ENCODE peak calls at places on chromosome 6, in eight cellular contexts. Z is CD8-positive, alpha-beta memory T cell; Y is fibroblast of pulmonary artery; K is MM.1S; L is uterus; V is HCT116; X is fibroblast of the aortic adventitia; E is fibroblast of mammary gland. J is an unnamed sample.
A peak's percentile ranks its signal among the peaks of the same experiment; 100 is the strongest.

GRCh38 chr6:125750692-125751333 is 1.4 kb downstream of the HEY2 start:
- DNase-seq in Z (no peak), Y (no peak), K (peak; percentile 14), L (no peak), V (no peak), X (no peak), E (no peak), J (no peak)

GRCh38 chr6:100078509-100078908 is 84.5 kb upstream of the MCHR2 start:
- DNase-seq in Z (no peak), Y (peak; percentile 24), K (no peak), L (no peak), V (peak; percentile 32), X (peak; percentile 27), E (peak; percentile 41), J (peak; percentile 35)

GRCh38 chr6:129212081-129212480 is 329.1 kb downstream of the LAMA2 start:
- DNase-seq in Z (no peak), Y (no peak), K (no peak), L (no peak), V (no peak), X (peak; percentile 22), E (no peak), J (no peak)

GRCh38 chr6:13524801-13525508 is 37.6 kb upstream of the GFOD1 start:
- DNase-seq in Z (no peak), Y (no peak), K (no peak), L (no peak), V (no peak), X (no peak), E (no peak), J (no peak)

GRCh38 chr6:33833599-33833998 is 29.8 kb upstream of the MLN start:
- DNase-seq in Z (no peak), Y (no peak), K (no peak), L (no peak), V (no peak), X (no peak), E (no peak), J (no peak)

GRCh38 chr6:37454420-37455125 is 21.6 kb downstream of the CMTR1 start:
- DNase-seq in Z (no peak), Y (no peak), K (no peak), L (no peak), V (no peak), X (no peak), E (peak; percentile 46), J (no peak)

GRCh38 chr6:169862464-169863148 is 111.2 kb downstream of the ERMARD start:
- DNase-seq in Z (no peak), Y (no peak), K (no peak), L (no peak), V (no peak), X (no peak), E (no peak), J (peak; percentile 34)

GRCh38 chr6:113936093-113936934 is 34.6 kb downstream of the HDAC2 start:
- DNase-seq in Z (no peak), Y (peak; percentile 80), K (peak; percentile 45), L (no peak), V (peak; percentile 33), X (peak; percentile 80), E (peak; percentile 72), J (peak; percentile 30)

GRCh38 chr6:134397674-134398073 is 79.8 kb upstream of the SGK1 start:
- DNase-seq in Z (no peak), Y (no peak), K (no peak), L (no peak), V (no peak), X (no peak), E (no peak), J (no peak)

GRCh38 chr6:44859901-44860410 is 468.2 kb upstream of the RUNX2 start:
- DNase-seq in Z (no peak), Y (no peak), K (no peak), L (no peak), V (no peak), X (no peak), E (no peak), J (no peak)

GRCh38 chr6:56851541-56852248 is 103.2 kb upstream of the BEND6 start:
- DNase-seq in Z (no peak), Y (peak; percentile 91), K (peak; percentile 80), L (peak; percentile 57), V (no peak), X (peak; percentile 90), E (peak; percentile 91), J (peak; percentile 25)

GRCh38 chr6:56853541-56853940 is 101.4 kb upstream of the BEND6 start:
- DNase-seq in Z (no peak), Y (no peak), K (no peak), L (no peak), V (no peak), X (no peak), E (no peak), J (no peak)

GRCh38 chr6:56852611-56853010 is 102.3 kb upstream of the BEND6 start:
- DNase-seq in Z (no peak), Y (no peak), K (no peak), L (no peak), V (no peak), X (no peak), E (no peak), J (no peak)

GRCh38 chr6:56851104-56851503 is 103.8 kb upstream of the BEND6 start:
- DNase-seq in Z (no peak), Y (peak; percentile 37), K (no peak), L (no peak), V (no peak), X (peak; percentile 45), E (peak; percentile 66), J (peak; percentile 24)

GRCh38 chr6:56852249-56852606 is 102.7 kb upstream of the BEND6 start:
- DNase-seq in Z (no peak), Y (no peak), K (no peak), L (no peak), V (no peak), X (no peak), E (no peak), J (no peak)
- H3K4me3 ChIP-seq in Z (no peak overlapping the region), Y (no peak overlapping the region), K (peak overlapping the region; percentile 43), L (no peak overlapping the region), V (no peak overlapping the region), X (no peak overlapping the region), E (peak overlapping the region; percentile 69), J (no peak overlapping the region)

GRCh38 chr6:144344651-144345050 is 59.5 kb downstream of the UTRN start:
- DNase-seq in Z (peak; percentile 57), Y (no peak), K (no peak), L (no peak), V (no peak), X (no peak), E (no peak), J (no peak)
- H3K4me3 ChIP-seq in Z (peak overlapping the region; percentile 75), Y (no peak overlapping the region), K (peak overlapping the region; percentile 65), L (no peak overlapping the region), V (no peak overlapping the region), X (no peak overlapping the region), E (no peak overlapping the region), J (no peak overlapping the region)

DNA sequence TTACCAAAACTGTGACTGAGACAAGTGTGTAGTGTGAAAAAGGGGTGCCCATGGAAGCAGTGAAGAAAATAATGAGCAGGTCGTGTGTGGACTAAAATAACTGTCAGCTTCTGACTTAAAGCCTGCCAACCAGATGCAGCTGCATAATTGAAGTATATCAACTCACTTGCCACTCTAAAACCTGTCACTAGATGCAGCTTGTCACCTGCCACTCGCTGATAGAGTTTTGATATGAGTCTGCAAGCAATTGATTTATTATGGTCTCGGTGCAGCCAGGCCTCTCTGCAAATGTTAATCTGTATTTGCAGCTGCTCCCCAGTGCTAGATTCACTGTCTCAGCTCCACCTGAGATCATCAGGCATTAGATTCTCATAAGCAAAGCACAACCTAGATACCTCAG is 1090.0 kb upstream of the EYS start:
- DNase-seq in Z (no peak), Y (no peak), K (no peak), L (no peak), V (no peak), X (no peak), E (no peak), J (no peak)
- H3K4me3 ChIP-seq in Z (no peak overlapping the region), Y (no peak overlapping the region), K (no peak overlapping the region), L (no peak overlapping the region), V (no peak overlapping the region), X (no peak overlapping the region), E (no peak overlapping the region), J (no peak overlapping the region)

GRCh38 chr6:144284753-144285547 is at the start of gene UTRN:
- DNase-seq in Z (peak; percentile 57), Y (peak; percentile 83), K (peak; percentile 36), L (peak; percentile 80), V (no peak), X (peak; percentile 84), E (peak; percentile 78), J (peak; percentile 94)
- H3K4me3 ChIP-seq in Z (peak within 1 kb of the TSS; percentile 90), Y (peak within 1 kb of the TSS; percentile 94), K (peak within 1 kb of the TSS; percentile 67), L (peak within 1 kb of the TSS; percentile 69), V (peak within 1 kb of the TSS; percentile 89), X (peak within 1 kb of the TSS; percentile 87), E (peak within 1 kb of the TSS; percentile 87), J (peak within 1 kb of the TSS; percentile 67)

DNA sequence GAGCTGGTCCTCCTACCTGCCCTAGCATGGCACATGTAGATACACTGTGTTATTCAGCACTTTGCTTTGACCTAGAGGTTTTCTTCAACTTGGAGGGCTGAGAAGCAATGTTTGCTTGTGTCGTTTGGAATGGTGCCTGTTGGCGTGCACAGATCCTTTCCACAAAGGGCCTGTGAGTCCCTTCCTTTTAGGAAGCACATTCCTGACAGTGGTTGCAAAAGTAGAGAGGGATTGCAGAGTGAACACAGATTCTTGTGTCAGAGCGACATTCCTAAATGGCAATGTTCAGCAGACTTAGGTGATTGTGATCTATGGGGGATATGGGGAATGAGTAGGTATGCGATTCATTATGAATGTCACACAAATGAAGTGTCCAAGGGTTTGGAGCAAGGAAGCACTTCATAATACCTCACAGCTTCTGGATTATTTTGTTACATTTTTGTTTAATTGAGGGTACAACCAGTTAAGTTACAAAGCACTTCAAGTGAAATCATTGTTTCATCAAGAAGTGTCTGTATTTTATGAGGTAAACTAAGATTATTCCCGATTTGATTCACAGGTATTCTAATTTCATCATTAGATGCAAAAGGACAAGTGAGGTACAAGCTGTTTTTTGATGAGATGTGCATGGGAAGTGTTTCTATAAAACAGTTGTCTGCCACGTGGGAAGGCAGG is 711 bp upstream of the RNF144B start:
- DNase-seq in Z (no peak), Y (peak; percentile 53), K (no peak), L (peak; percentile 32), V (no peak), X (peak; percentile 60), E (no peak), J (no peak)
- H3K4me3 ChIP-seq in Z (peak overlapping the region; percentile 85), Y (no peak overlapping the region), K (peak overlapping the region; percentile 62), L (peak overlapping the region; percentile 30), V (peak overlapping the region; percentile 69), X (no peak overlapping the region), E (no peak overlapping the region), J (peak overlapping the region; percentile 43)

DNA sequence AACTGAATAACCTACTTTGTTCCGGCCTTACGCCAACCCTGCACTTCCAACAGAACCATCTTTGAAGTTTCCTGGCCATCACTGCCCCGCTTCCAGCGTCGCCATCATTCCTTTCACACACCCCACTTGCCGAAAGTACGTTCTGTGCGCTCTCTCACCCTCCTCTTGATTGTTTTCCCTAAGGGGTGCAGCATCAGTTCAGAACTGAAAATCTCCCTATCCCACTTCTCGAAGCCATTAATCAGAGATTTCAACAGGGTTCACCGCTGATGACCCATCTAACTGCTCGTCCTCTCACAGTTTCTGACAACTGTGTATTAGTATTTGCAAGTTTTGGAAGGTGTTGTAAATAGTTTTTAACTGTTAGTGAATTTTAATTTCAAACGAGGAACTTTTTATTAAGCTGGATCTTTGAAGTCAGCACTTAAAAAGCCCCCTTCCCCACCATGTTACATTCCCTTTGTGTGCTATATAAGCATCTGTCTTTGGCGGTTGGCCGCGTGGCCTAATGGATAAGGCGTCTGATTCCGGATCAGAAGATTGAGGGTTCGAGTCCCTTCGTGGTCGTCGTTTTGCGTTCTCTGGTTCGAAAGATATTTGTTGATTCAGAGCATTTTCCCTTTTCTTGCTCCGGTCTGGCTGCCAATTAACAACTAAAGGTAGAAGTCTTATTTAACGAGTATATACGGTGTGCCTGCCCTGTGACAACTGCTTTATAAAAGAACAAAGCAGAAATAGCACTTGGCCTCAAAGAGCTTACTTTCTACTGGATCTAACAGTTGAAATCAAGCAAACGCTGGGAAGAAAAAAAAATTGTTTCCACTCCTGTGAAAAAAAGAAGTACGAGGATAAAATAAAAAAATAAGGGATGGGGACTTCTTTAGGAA is 42.6 kb downstream of the TRIM27 start:
- DNase-seq in Z (peak; percentile 64), Y (peak; percentile 81), K (peak; percentile 22), L (peak; percentile 81), V (peak; percentile 62), X (peak; percentile 85), E (peak; percentile 76), J (peak; percentile 70)
- H3K4me3 ChIP-seq in Z (peak overlapping the region; percentile 25), Y (peak overlapping the region; percentile 69), K (no peak overlapping the region), L (peak overlapping the region; percentile 42), V (no peak overlapping the region), X (peak overlapping the region; percentile 64), E (peak overlapping the region; percentile 79), J (peak overlapping the region; percentile 64)

J was measured in H7.